ENCODE peak calls at places on chromosome 6, in nine cellular contexts. One of them, this sample, is unnamed.

GRCh38 chr6:35601331-35602132 is 87.2 kb downstream of the FKBP5 start:
- DNase-seq in NCI-H774: no peak
- DNase-seq in thoracic aorta: no peak
- DNase-seq in H1: no peak
- DNase-seq in germinal center: peak
- DNase-seq in GDM1: no peak
- DNase-seq in caudate nucleus: no peak
- DNase-seq in fibroblast of gingiva: peak
- DNase-seq in NCI-H1930: no peak
- DNase-seq in this sample: peak

GRCh38 chr6:45613678-45614077 is 235.9 kb upstream of the SUPT3H start:
- DNase-seq in NCI-H774: no peak
- DNase-seq in thoracic aorta: no peak
- DNase-seq in H1: peak
- DNase-seq in germinal center: no peak
- DNase-seq in GDM1: no peak
- DNase-seq in caudate nucleus: no peak
- DNase-seq in fibroblast of gingiva: peak
- DNase-seq in NCI-H1930: no peak
- DNase-seq in this sample: no peak

GRCh38 chr6:119207973-119208725 is 129.7 kb upstream of the FAM184A start:
- DNase-seq in NCI-H774: no peak
- DNase-seq in thoracic aorta: no peak
- DNase-seq in H1: no peak
- DNase-seq in germinal center: no peak
- DNase-seq in GDM1: no peak
- DNase-seq in caudate nucleus: no peak
- DNase-seq in fibroblast of gingiva: peak
- DNase-seq in NCI-H1930: no peak
- DNase-seq in this sample: peak

GRCh38 chr6:161038229-161039003 is 46.8 kb downstream of the MAP3K4 start:
- DNase-seq in NCI-H774: no peak
- DNase-seq in thoracic aorta: no peak
- DNase-seq in H1: no peak
- DNase-seq in germinal center: no peak
- DNase-seq in GDM1: no peak
- DNase-seq in caudate nucleus: no peak
- DNase-seq in fibroblast of gingiva: peak
- DNase-seq in NCI-H1930: no peak
- DNase-seq in this sample: peak

GRCh38 chr6:105587349-105588115 is 184.7 kb upstream of the PREP start:
- DNase-seq in NCI-H774: no peak
- DNase-seq in thoracic aorta: no peak
- DNase-seq in H1: no peak
- DNase-seq in germinal center: no peak
- DNase-seq in GDM1: no peak
- DNase-seq in caudate nucleus: no peak
- DNase-seq in fibroblast of gingiva: no peak
- DNase-seq in NCI-H1930: no peak
- DNase-seq in this sample: no peak

GRCh38 chr6:15907914-15908518 is 220.9 kb upstream of the MYLIP start:
- DNase-seq in NCI-H774: peak
- DNase-seq in thoracic aorta: no peak
- DNase-seq in H1: no peak
- DNase-seq in germinal center: no peak
- DNase-seq in GDM1: no peak
- DNase-seq in caudate nucleus: no peak
- DNase-seq in fibroblast of gingiva: no peak
- DNase-seq in NCI-H1930: no peak
- DNase-seq in this sample: no peak

GRCh38 chr6:160510976-160511617 is 153.0 kb downstream of the LPA start:
- DNase-seq in NCI-H774: no peak
- DNase-seq in thoracic aorta: no peak
- DNase-seq in H1: no peak
- DNase-seq in germinal center: no peak
- DNase-seq in GDM1: no peak
- DNase-seq in caudate nucleus: no peak
- DNase-seq in fibroblast of gingiva: no peak
- DNase-seq in NCI-H1930: no peak
- DNase-seq in this sample: no peak

GRCh38 chr6:139112146-139112545 is 22.7 kb upstream of the HECA start:
- DNase-seq in NCI-H774: no peak
- DNase-seq in thoracic aorta: no peak
- DNase-seq in H1: no peak
- DNase-seq in germinal center: no peak
- DNase-seq in GDM1: no peak
- DNase-seq in caudate nucleus: no peak
- DNase-seq in fibroblast of gingiva: no peak
- DNase-seq in NCI-H1930: no peak
- DNase-seq in this sample: no peak